ENCODE peak calls at places on chromosome 3, in six cellular contexts. I, V, P, N, O and E are unnamed samples.

GRCh38 chr3:150236683-150237082 is 171.4 kb upstream of the TSC22D2 start:
- DNase-seq in P (no peak), O (peak), I (no peak), N (no peak), V (no peak), E (no peak)

GRCh38 chr3:143171656-143172055 is 52.1 kb downstream of the CHST2 start:
- DNase-seq in N (no peak), P (no peak), I (no peak), V (no peak), O (peak), E (no peak)

GRCh38 chr3:122353901-122354401 is 28.9 kb downstream of the CSTA start:
- DNase-seq in P (no peak), I (no peak), V (no peak), O (no peak), N (no peak), E (no peak)

GRCh38 chr3:177421176-177421782 is 224.0 kb upstream of the TBL1XR1 start:
- DNase-seq in O (no peak), N (no peak), V (no peak), P (no peak), I (no peak), E (no peak)

GRCh38 chr3:61239871-61240270 is 11.4 kb downstream of the FHIT start:
- DNase-seq in V (no peak), P (no peak), N (no peak), O (no peak), I (no peak), E (no peak)

GRCh38 chr3:133948996-133949395 is 53.3 kb upstream of the RAB6B start:
- DNase-seq in V (no peak), P (no peak), I (no peak), N (no peak), O (no peak), E (no peak)

GRCh38 chr3:48595526-48596121 is 495 bp upstream of the COL7A1 start:
- DNase-seq in V (no peak), N (no peak), P (no peak), O (peak), I (no peak), E (no peak)

GRCh38 chr3:165217739-165218138 is 21.6 kb upstream of the SLITRK3 start:
- DNase-seq in I (no peak), O (no peak), P (no peak), N (no peak), V (no peak), E (no peak)

GRCh38 chr3:186783731-186784515 is 546 bp downstream of the EIF4A2 start:
- DNase-seq in N (peak), V (peak), I (no peak), P (peak), O (peak), E (no peak)

GRCh38 chr3:147191795-147192385 is 214.5 kb downstream of the ZIC4 start:
- DNase-seq in N (peak), I (no peak), P (peak), O (peak), V (peak), E (peak)

GRCh38 chr3:95246413-95246812 is 1183.6 kb downstream of the NSUN3 start:
- DNase-seq in V (no peak), P (no peak), N (no peak), O (no peak), I (no peak), E (no peak)

GRCh38 chr3:52216585-52217408 is 8.6 kb downstream of the TLR9 start:
- DNase-seq in O (no peak), P (no peak), I (no peak), N (no peak), V (no peak), E (peak)

GRCh38 chr3:116446037-116446436 is 750 bp upstream of the LSAMP start:
- DNase-seq in P (peak), I (no peak), O (no peak), N (no peak), V (peak), E (no peak)

GRCh38 chr3:38574411-38575278 is 74.8 kb downstream of the SCN5A start:
- DNase-seq in N (no peak), O (no peak), V (no peak), I (no peak), P (no peak), E (no peak)

GRCh38 chr3:34668915-34669314 is 870.5 kb downstream of the PDCD6IP start:
- DNase-seq in O (no peak), P (no peak), I (no peak), N (no peak), V (no peak), E (no peak)

GRCh38 chr3:58306662-58307286 is 454 bp downstream of the HTD2 start:
- DNase-seq in V (no peak), O (no peak), I (no peak), P (no peak), N (no peak), E (no peak)

GRCh38 chr3:191502583-191502982 is 41.6 kb downstream of the PYDC2 start:
- DNase-seq in N (no peak), V (no peak), I (no peak), P (no peak), O (no peak), E (no peak)

GRCh38 chr3:130386604-130387263 is 41.3 kb downstream of the COL6A5 start:
- DNase-seq in P (no peak), V (no peak), N (no peak), I (no peak), O (no peak), E (peak)

GRCh38 chr3:162354343-162354742 is 857.7 kb downstream of the OTOL1 start:
- DNase-seq in O (no peak), V (no peak), I (no peak), P (no peak), N (no peak), E (no peak)

GRCh38 chr3:183377307-183377959 is 51.0 kb downstream of the MCF2L2 start:
- DNase-seq in O (no peak), N (no peak), P (no peak), I (no peak), V (no peak), E (no peak)

GRCh38 chr3:4030567-4030966 is 231.3 kb downstream of the LRRN1 start:
- DNase-seq in O (no peak), N (no peak), P (no peak), I (no peak), V (no peak), E (no peak)

GRCh38 chr3:147713234-147714133 is 304.3 kb downstream of the ZIC1 start:
- DNase-seq in I (no peak), V (no peak), N (no peak), O (no peak), P (no peak), E (no peak)

GRCh38 chr3:37779289-37780152 is 82.2 kb upstream of the CTDSPL start:
- DNase-seq in N (peak), P (peak), I (peak), V (peak), O (peak), E (no peak)

GRCh38 chr3:62329970-62330369 is 43.4 kb downstream of the FEZF2 start:
- DNase-seq in P (no peak), V (no peak), O (no peak), N (no peak), I (no peak), E (no peak)

GRCh38 chr3:187954486-187955075 is 199.4 kb upstream of the LPP start:
- DNase-seq in V (no peak), I (no peak), N (no peak), P (no peak), O (peak), E (peak)

GRCh38 chr3:67458406-67458805 is 196.0 kb downstream of the SUCLG2 start:
- DNase-seq in I (no peak), V (no peak), O (no peak), P (no peak), N (no peak), E (no peak)

GRCh38 chr3:159711560-159712333 is 276.9 kb upstream of the IL12A start:
- DNase-seq in P (no peak), N (peak), I (no peak), O (peak), V (no peak), E (peak)

GRCh38 chr3:142021127-142021526 is 128.2 kb downstream of the TFDP2 start:
- DNase-seq in I (no peak), P (no peak), N (no peak), O (no peak), V (no peak), E (no peak)

GRCh38 chr3:39960515-39961403 is 151.3 kb downstream of the MYRIP start:
- DNase-seq in V (no peak), P (no peak), O (peak), I (no peak), N (no peak), E (no peak)

GRCh38 chr3:196275126-196275525 is 12.4 kb downstream of the PCYT1A start:
- DNase-seq in P (no peak), V (no peak), N (no peak), I (no peak), O (no peak), E (no peak)

GRCh38 chr3:107206141-107206540 is 171.1 kb upstream of the CCDC54 start:
- DNase-seq in O (no peak), V (peak), N (peak), I (no peak), P (peak), E (no peak)

GRCh38 chr3:37766797-37767776 is 94.6 kb upstream of the CTDSPL start:
- DNase-seq in O (no peak), V (no peak), N (no peak), P (no peak), I (no peak), E (no peak)

GRCh38 chr3:190972196-190972595 is 109.7 kb upstream of the GMNC start:
- DNase-seq in I (no peak), O (no peak), P (no peak), V (no peak), N (no peak), E (no peak)

GRCh38 chr3:108208831-108209230 is 13.4 kb downstream of the IFT57 start:
- DNase-seq in V (no peak), N (no peak), I (no peak), P (no peak), O (no peak), E (no peak)